ENCODE peak calls at places on chromosomes 16 and 17, in nine cellular contexts. O, V, X, K, Y, Z, B, L and D are unnamed samples.

GRCh38 chr16:2835638-2836493 is 5.8 kb downstream of the ZG16B start:
- DNase-seq in O (peak), V (no peak), X (peak), K (peak), Y (peak), Z (peak), B (peak), L (no peak), D (no peak)

GRCh38 chr16:56988161-56988947 is 1.0 kb upstream of the NLRC5 start:
- DNase-seq in O (peak), V (no peak), X (no peak), K (peak), Y (no peak), Z (no peak), B (no peak), L (no peak), D (no peak)

GRCh38 chr17:45235071-45236001 is 13.7 kb downstream of the FMNL1 start:
- DNase-seq in O (peak), V (peak), X (peak), K (peak), Y (peak), Z (peak), B (peak), L (peak), D (peak)

GRCh38 chr16:1146409-1146808 is 6.5 kb upstream of the CACNA1H start:
- DNase-seq in O (no peak), V (no peak), X (no peak), K (no peak), Y (no peak), Z (no peak), B (no peak), L (no peak), D (no peak)

GRCh38 chr17:59311051-59311468 is 20.4 kb upstream of the YPEL2 start:
- DNase-seq in O (peak), V (peak), X (peak), K (peak), Y (peak), Z (peak), B (peak), L (peak), D (no peak)

GRCh38 chr17:44769647-44770084 is 10.9 kb downstream of the ADAM11 start:
- DNase-seq in O (no peak), V (no peak), X (no peak), K (no peak), Y (no peak), Z (no peak), B (no peak), L (no peak), D (no peak)

GRCh38 chr16:67406628-67407027 is 9.6 kb downstream of the ZDHHC1 start:
- DNase-seq in O (peak), V (no peak), X (peak), K (peak), Y (peak), Z (no peak), B (peak), L (no peak), D (no peak)

GRCh38 chr17:19724501-19725420 is 8.4 kb upstream of the SLC47A2 start:
- DNase-seq in O (no peak), V (no peak), X (no peak), K (peak), Y (peak), Z (peak), B (no peak), L (no peak), D (peak)

GRCh38 chr17:57448288-57449283 is 192.3 kb downstream of the MSI2 start:
- DNase-seq in O (no peak), V (no peak), X (no peak), K (no peak), Y (no peak), Z (no peak), B (peak), L (no peak), D (no peak)

GRCh38 chr17:52724578-52724977 is 566.1 kb upstream of the CA10 start:
- DNase-seq in O (no peak), V (no peak), X (no peak), K (no peak), Y (no peak), Z (no peak), B (no peak), L (no peak), D (no peak)

GRCh38 chr17:51372345-51373004 is 112.1 kb downstream of the UTP18 start:
- DNase-seq in O (peak), V (peak), X (peak), K (peak), Y (peak), Z (peak), B (peak), L (peak), D (no peak)

GRCh38 chr16:63174801-63175200 is 1138.6 kb upstream of the CDH8 start:
- DNase-seq in O (no peak), V (no peak), X (no peak), K (no peak), Y (no peak), Z (no peak), B (no peak), L (no peak), D (no peak)

GRCh38 chr17:56870163-56870651 is 36.3 kb downstream of the DGKE start:
- DNase-seq in O (no peak), V (no peak), X (no peak), K (no peak), Y (no peak), Z (no peak), B (no peak), L (no peak), D (no peak)

GRCh38 chr17:42843358-42843934 is 934 bp upstream of the AOC2 start:
- DNase-seq in O (peak), V (peak), X (peak), K (peak), Y (peak), Z (peak), B (peak), L (no peak), D (no peak)

GRCh38 chr16:83727018-83727417 is 80.8 kb upstream of the HSBP1 start:
- DNase-seq in O (peak), V (no peak), X (peak), K (peak), Y (no peak), Z (peak), B (peak), L (no peak), D (no peak)

GRCh38 chr17:57442914-57443571 is 186.7 kb downstream of the MSI2 start:
- DNase-seq in O (peak), V (no peak), X (no peak), K (peak), Y (peak), Z (no peak), B (peak), L (no peak), D (peak)

GRCh38 chr17:43025766-43026537 is 921 bp downstream of the RND2 start:
- DNase-seq in O (no peak), V (no peak), X (no peak), K (no peak), Y (no peak), Z (no peak), B (no peak), L (no peak), D (no peak)

GRCh38 chr17:564526-564925 is 150.1 kb downstream of the VPS53 start:
- DNase-seq in O (no peak), V (no peak), X (no peak), K (no peak), Y (no peak), Z (no peak), B (no peak), L (no peak), D (no peak)

GRCh38 chr17:38550661-38551060 is 55.1 kb downstream of the SRCIN1 start:
- DNase-seq in O (peak), V (no peak), X (peak), K (peak), Y (no peak), Z (peak), B (peak), L (no peak), D (no peak)

GRCh38 chr17:69967910-69968411 is 107.1 kb upstream of the KCNJ16 start:
- DNase-seq in O (peak), V (no peak), X (peak), K (peak), Y (peak), Z (no peak), B (peak), L (no peak), D (no peak)

GRCh38 chr17:40017422-40018080 is 2.3 kb downstream of the CSF3 start:
- DNase-seq in O (peak), V (no peak), X (no peak), K (no peak), Y (no peak), Z (no peak), B (no peak), L (no peak), D (no peak)

GRCh38 chr17:67212716-67213417 is 32.1 kb downstream of the HELZ start:
- DNase-seq in O (peak), V (no peak), X (no peak), K (peak), Y (no peak), Z (no peak), B (peak), L (no peak), D (no peak)

GRCh38 chr16:86134802-86135461 is 236.0 kb downstream of the IRF8 start:
- DNase-seq in O (no peak), V (no peak), X (no peak), K (peak), Y (no peak), Z (no peak), B (peak), L (no peak), D (no peak)

GRCh38 chr17:32553168-32553567 is 66.4 kb downstream of the CDK5R1 start:
- DNase-seq in O (no peak), V (no peak), X (no peak), K (no peak), Y (no peak), Z (no peak), B (no peak), L (no peak), D (no peak)

GRCh38 chr17:42337442-42337841 is 49.1 kb downstream of the STAT5A start:
- DNase-seq in O (peak), V (no peak), X (peak), K (peak), Y (no peak), Z (no peak), B (peak), L (peak), D (no peak)

GRCh38 chr16:35391328-35391727 is 1931.9 kb downstream of the TP53TG3F start:
- DNase-seq in O (peak), V (no peak), X (peak), K (peak), Y (peak), Z (peak), B (no peak), L (no peak), D (no peak)

GRCh38 chr17:296382-296781 is 56.2 kb downstream of the RPH3AL start:
- DNase-seq in O (no peak), V (no peak), X (no peak), K (no peak), Y (no peak), Z (no peak), B (no peak), L (no peak), D (no peak)

GRCh38 chr16:68229431-68230175 is 6.3 kb downstream of the ESRP2 start:
- DNase-seq in O (peak), V (no peak), X (peak), K (peak), Y (peak), Z (peak), B (peak), L (peak), D (no peak)

GRCh38 chr16:49282690-49283375 is 1.2 kb upstream of the CBLN1 start:
- DNase-seq in O (peak), V (no peak), X (no peak), K (no peak), Y (no peak), Z (peak), B (no peak), L (peak), D (no peak)

GRCh38 chr16:88956546-88957455 is 20.2 kb downstream of the CBFA2T3 start:
- DNase-seq in O (no peak), V (no peak), X (no peak), K (no peak), Y (no peak), Z (no peak), B (no peak), L (no peak), D (no peak)

GRCh38 chr17:7107012-7107754 is 7.4 kb downstream of the ASGR2 start:
- DNase-seq in O (no peak), V (no peak), X (no peak), K (no peak), Y (no peak), Z (no peak), B (no peak), L (no peak), D (no peak)

GRCh38 chr17:17865035-17865434 is 28.2 kb upstream of the SREBF1 start:
- DNase-seq in O (no peak), V (no peak), X (no peak), K (no peak), Y (no peak), Z (no peak), B (no peak), L (no peak), D (no peak)
- TF ChIP-seq CTCF in O (no peak), V (no peak), X (no peak), K (no peak), Y (no peak), Z (no peak), B (no peak), L (no peak), D (no peak)

GRCh38 chr17:82668631-82669099 is 20.4 kb upstream of the WDR45B start:
- DNase-seq in O (no peak), V (peak), X (peak), K (peak), Y (no peak), Z (peak), B (peak), L (peak), D (peak)
- TF ChIP-seq CTCF in O (no peak), V (peak), X (peak), K (peak), Y (peak), Z (peak), B (no peak), L (peak), D (no peak)

GRCh38 chr16:9647981-9648701 is 534.1 kb downstream of the GRIN2A start:
- DNase-seq in O (peak), V (peak), X (peak), K (peak), Y (peak), Z (peak), B (peak), L (peak), D (no peak)
- TF ChIP-seq CTCF in O (peak), V (peak), X (peak), K (peak), Y (peak), Z (peak), B (peak), L (peak), D (no peak)

GRCh38 chr17:78257810-78258322 is 26.4 kb downstream of the TMEM235 start:
- DNase-seq in O (no peak), V (no peak), X (peak), K (no peak), Y (peak), Z (peak), B (peak), L (peak), D (no peak)
- TF ChIP-seq CTCF in O (no peak), V (no peak), X (no peak), K (no peak), Y (no peak), Z (no peak), B (no peak), L (no peak), D (no peak)

GRCh38 chr16:25372716-25373115 is 115.1 kb upstream of the ZKSCAN2 start:
- DNase-seq in O (no peak), V (no peak), X (no peak), K (no peak), Y (no peak), Z (no peak), B (no peak), L (no peak), D (no peak)
- TF ChIP-seq CTCF in O (no peak), V (no peak), X (no peak), K (no peak), Y (no peak), Z (no peak), B (no peak), L (no peak), D (no peak)

DNA sequence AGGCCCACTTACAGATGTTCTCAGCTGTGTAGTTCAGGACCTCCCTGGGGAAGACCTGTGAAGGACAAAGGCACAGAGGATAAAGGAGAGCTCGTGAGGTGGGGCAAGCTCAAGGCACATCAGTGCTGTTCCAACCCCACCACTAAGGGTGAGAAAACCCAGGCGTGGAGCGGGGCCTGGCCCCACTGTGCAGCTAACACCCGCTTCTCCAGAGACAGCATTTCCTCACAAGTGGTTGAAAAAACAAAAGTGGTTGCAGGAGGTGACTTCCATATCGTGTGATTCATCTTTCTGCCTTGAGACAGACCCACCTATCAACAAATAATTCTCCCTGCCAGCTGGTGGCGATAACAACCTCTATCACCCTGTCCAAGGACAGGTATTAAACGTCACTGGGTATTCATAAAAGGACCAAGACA is 30.0 kb downstream of the SNN start:
- DNase-seq in O (peak), V (no peak), X (peak), K (no peak), Y (no peak), Z (peak), B (no peak), L (no peak), D (no peak)
- TF ChIP-seq CTCF in O (peak), V (no peak), X (peak), K (no peak), Y (no peak), Z (no peak), B (peak), L (no peak), D (no peak)

DNA sequence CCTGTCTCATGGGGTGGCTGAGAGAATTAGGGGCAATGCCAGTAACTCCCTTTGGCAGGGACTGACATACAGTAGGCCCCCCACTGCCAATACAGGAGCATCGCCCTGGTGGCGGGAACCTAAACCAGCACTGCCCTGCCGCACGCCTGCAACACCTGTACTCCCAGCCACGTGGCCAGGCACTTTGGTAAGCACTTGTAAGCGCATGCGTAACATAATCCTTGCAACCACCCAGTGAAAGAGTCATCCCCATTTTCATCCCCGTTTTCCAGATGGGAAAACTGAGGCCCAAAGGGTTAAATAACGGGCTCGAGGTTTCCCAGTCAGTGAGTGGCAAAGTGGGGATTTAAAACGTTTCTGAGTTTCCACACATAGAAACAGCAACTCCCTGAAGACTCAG is 17.5 kb downstream of the SCN4A start:
- DNase-seq in O (no peak), V (no peak), X (no peak), K (no peak), Y (no peak), Z (no peak), B (no peak), L (no peak), D (no peak)
- TF ChIP-seq CTCF in O (no peak), V (no peak), X (no peak), K (no peak), Y (no peak), Z (no peak), B (no peak), L (no peak), D (no peak)

GRCh38 chr17:82786427-82786826 is 34.6 kb downstream of the TBCD start:
- DNase-seq in O (no peak), V (no peak), X (no peak), K (no peak), Y (no peak), Z (no peak), B (no peak), L (no peak), D (no peak)
- TF ChIP-seq CTCF in O (no peak), V (no peak), X (no peak), K (no peak), Y (no peak), Z (no peak), B (no peak), L (no peak), D (no peak)

GRCh38 chr17:5439446-5439764 is 450 bp upstream of the C1QBP start:
- DNase-seq in O (no peak), V (no peak), X (no peak), K (no peak), Y (no peak), Z (no peak), B (no peak), L (no peak), D (no peak)
- TF ChIP-seq CTCF in O (no peak), V (peak), X (no peak), K (no peak), Y (no peak), Z (no peak), B (no peak), L (no peak), D (peak)

GRCh38 chr17:60315650-60316049 is 76.3 kb downstream of the USP32 start:
- DNase-seq in O (no peak), V (no peak), X (no peak), K (no peak), Y (no peak), Z (no peak), B (no peak), L (no peak), D (no peak)
- TF ChIP-seq CTCF in O (peak), V (peak), X (peak), K (no peak), Y (no peak), Z (no peak), B (no peak), L (no peak), D (no peak)